ENCODE peak calls at places on chromosomes 7 and 10, in seven cellular contexts. A is right lobe of liver, L is colonic mucosa, O is left ventricle myocardium inferior, M is sigmoid colon, G is stomach, J is foreskin keratinocyte. X is an unnamed sample. For H3K4me1, the result is how much of the 10 kb centered on the place peaks cover.

GRCh38 chr10:23413629-23414089 is 25.2 kb upstream of the OTUD1 start:
- DNase-seq in A (no peak), L (no peak), O (no peak), M (no peak), G (no peak), J (no peak), X (no peak)

GRCh38 chr10:133260895-133261725 is 15.6 kb downstream of the ADAM8 start:
- DNase-seq in A (no peak), L (peak), O (peak), M (peak), G (peak), J (no peak), X (peak)

GRCh38 chr7:299169-299568 is 9.2 kb downstream of the FOXL3 start:
- DNase-seq in A (no peak), L (no peak), O (no peak), M (no peak), G (no peak), J (no peak), X (peak)

GRCh38 chr10:125148576-125148975 is 11.8 kb downstream of the CTBP2 start:
- DNase-seq in A (no peak), L (no peak), O (no peak), M (no peak), G (no peak), J (no peak), X (no peak)

GRCh38 chr7:151193203-151193602 is 6.2 kb upstream of the ASB10 start:
- DNase-seq in A (no peak), L (no peak), O (no peak), M (no peak), G (no peak), J (no peak), X (no peak)

GRCh38 chr10:124294811-124295770 is 123.6 kb downstream of the OAT start:
- DNase-seq in A (peak), L (no peak), O (no peak), M (peak), G (no peak), J (peak), X (no peak)

GRCh38 chr10:84269773-84270172 is 24.9 kb downstream of the RGR start:
- DNase-seq in A (no peak), L (no peak), O (no peak), M (no peak), G (no peak), J (peak), X (peak)

GRCh38 chr7:33278095-33278494 is 148.7 kb downstream of the BBS9 start:
- DNase-seq in A (no peak), L (no peak), O (no peak), M (no peak), G (no peak), J (no peak), X (no peak)

GRCh38 chr10:79123547-79123963 is 54.8 kb downstream of the ZMIZ1 start:
- DNase-seq in A (no peak), L (no peak), O (no peak), M (no peak), G (no peak), J (no peak), X (no peak)

GRCh38 chr10:79127151-79127961 is 58.6 kb downstream of the ZMIZ1 start:
- DNase-seq in A (peak), L (peak), O (peak), M (peak), G (peak), J (no peak), X (peak)

GRCh38 chr10:79124066-79124465 is 55.3 kb downstream of the ZMIZ1 start:
- DNase-seq in A (no peak), L (no peak), O (no peak), M (no peak), G (no peak), J (no peak), X (no peak)

GRCh38 chr10:79126351-79126750 is 57.6 kb downstream of the ZMIZ1 start:
- DNase-seq in A (no peak), L (no peak), O (no peak), M (no peak), G (no peak), J (no peak), X (no peak)

DNA sequence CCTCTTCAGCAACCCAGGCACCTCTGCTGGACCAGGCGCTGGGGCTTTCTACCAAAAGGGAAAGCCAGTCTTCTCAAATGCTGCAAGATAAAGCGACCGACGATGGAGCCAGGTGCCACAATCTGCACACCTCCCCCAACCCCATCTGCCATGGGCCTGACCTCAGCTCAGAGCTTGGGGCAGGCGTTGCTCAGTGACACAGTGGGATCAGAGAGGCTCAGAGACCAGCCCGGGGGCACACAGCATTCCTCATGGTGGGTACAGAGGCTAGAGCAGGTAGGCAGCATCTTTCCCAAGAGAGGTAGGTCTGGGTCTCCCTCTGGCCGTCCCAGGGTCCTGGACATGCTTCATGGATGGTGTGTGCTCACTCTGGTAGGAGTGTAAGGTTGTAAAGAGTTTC is 56.3 kb downstream of the ZMIZ1 start:
- DNase-seq in A (no peak), L (no peak), O (no peak), M (no peak), G (no peak), J (no peak), X (no peak)
- H3K4me1 ChIP-seq in A (under half), L (under half), O (half or more), M (half or more), G (half or more), J (under half), X (under half)

DNA sequence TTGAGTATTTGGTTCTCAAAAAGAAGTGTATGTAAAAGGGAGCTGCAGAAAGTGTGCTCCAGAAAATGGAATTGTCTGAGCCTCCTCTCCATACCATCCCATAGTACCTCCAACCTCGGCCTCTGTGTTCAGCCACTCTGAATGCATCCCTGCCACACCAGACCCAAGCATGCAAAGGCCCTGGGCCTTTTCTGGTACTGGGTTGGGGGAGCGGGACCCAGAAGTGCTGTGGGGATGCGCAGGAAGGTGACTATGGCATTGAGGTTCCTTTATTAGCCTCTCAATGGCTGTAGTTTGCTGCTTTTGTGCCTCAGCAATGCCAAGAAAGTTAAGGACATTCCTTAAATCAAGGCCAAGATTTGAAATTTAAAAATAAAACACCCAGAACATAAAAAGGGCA is 2.1 kb upstream of the KCNMA1 start:
- DNase-seq in A (no peak), L (no peak), O (no peak), M (no peak), G (no peak), J (no peak), X (no peak)
- H3K4me1 ChIP-seq in A (under half), L (under half), O (under half), M (under half), G (under half), J (under half), X (under half)

GRCh38 chr10:80466724-80467326 is 12.7 kb downstream of the TSPAN14 start:
- DNase-seq in A (no peak), L (no peak), O (no peak), M (no peak), G (no peak), J (no peak), X (no peak)
- H3K4me1 ChIP-seq in A (under half), L (under half), O (half or more), M (half or more), G (half or more), J (half or more), X (under half)

GRCh38 chr10:121927361-121927840 is 430 bp downstream of the ATE1 start:
- DNase-seq in A (peak), L (peak), O (peak), M (peak), G (peak), J (peak), X (peak)

GRCh38 chr10:121926669-121927360 is 1.0 kb downstream of the ATE1 start:
- DNase-seq in A (no peak), L (no peak), O (no peak), M (no peak), G (no peak), J (no peak), X (no peak)

GRCh38 chr10:121927841-121928527 is at the start of gene ATE1:
- DNase-seq in A (peak), L (peak), O (peak), M (peak), G (peak), J (peak), X (peak)

GRCh38 chr10:121928528-121928884 is 675 bp upstream of the ATE1 start:
- DNase-seq in A (peak), L (peak), O (peak), M (no peak), G (peak), J (peak), X (no peak)

DNA sequence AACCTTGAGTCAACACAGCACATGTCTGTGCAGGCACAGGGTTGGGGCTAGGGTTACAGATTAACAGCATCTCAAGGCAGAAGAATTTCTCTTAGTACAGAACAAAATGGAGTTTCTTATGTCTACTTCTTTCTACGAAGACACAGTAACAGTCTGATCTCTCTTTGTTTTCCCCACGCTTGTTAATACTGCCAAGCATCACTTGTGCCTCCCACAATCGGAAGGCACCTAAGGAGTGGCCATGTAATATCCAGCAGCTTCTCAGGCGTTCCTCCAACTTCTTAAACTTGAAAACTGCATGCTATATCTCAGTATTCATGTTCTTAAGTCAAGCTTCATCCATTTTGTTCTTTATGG is 2.9 kb upstream of the ATE1 start:
- DNase-seq in A (no peak), L (no peak), O (no peak), M (no peak), G (no peak), J (no peak), X (no peak)
- H3K4me1 ChIP-seq in A (under half), L (under half), O (under half), M (under half), G (under half), J (under half), X (under half)

GRCh38 chr7:1563939-1564602 is 5.8 kb downstream of the PSMG3 start:
- DNase-seq in A (no peak), L (no peak), O (no peak), M (no peak), G (no peak), J (no peak), X (no peak)
- H3K4me1 ChIP-seq in A (under half), L (under half), O (under half), M (under half), G (under half), J (under half), X (under half)

GRCh38 chr7:105776068-105776790 is 100.2 kb downstream of the ATXN7L1 start:
- DNase-seq in A (no peak), L (peak), O (no peak), M (peak), G (peak), J (peak), X (peak)

GRCh38 chr7:105768898-105769507 is 107.4 kb downstream of the ATXN7L1 start:
- DNase-seq in A (no peak), L (no peak), O (no peak), M (no peak), G (no peak), J (no peak), X (no peak)

GRCh38 chr7:105769951-105770628 is 106.3 kb downstream of the ATXN7L1 start:
- DNase-seq in A (no peak), L (no peak), O (no peak), M (peak), G (no peak), J (no peak), X (no peak)

GRCh38 chr7:105775580-105775979 is 100.8 kb downstream of the ATXN7L1 start:
- DNase-seq in A (no peak), L (no peak), O (no peak), M (no peak), G (no peak), J (no peak), X (no peak)

GRCh38 chr7:105773030-105773460 is 103.4 kb downstream of the ATXN7L1 start:
- DNase-seq in A (no peak), L (no peak), O (no peak), M (no peak), G (no peak), J (no peak), X (no peak)
- H3K4me1 ChIP-seq in A (under half), L (under half), O (under half), M (half or more), G (under half), J (under half), X (under half)

GRCh38 chr7:135712182-135712782 is 15.7 kb downstream of the SLC13A4 start:
- DNase-seq in A (no peak), L (no peak), O (no peak), M (no peak), G (no peak), J (no peak), X (no peak)
- H3K4me1 ChIP-seq in A (under half), L (under half), O (under half), M (under half), G (under half), J (under half), X (under half)

DNA sequence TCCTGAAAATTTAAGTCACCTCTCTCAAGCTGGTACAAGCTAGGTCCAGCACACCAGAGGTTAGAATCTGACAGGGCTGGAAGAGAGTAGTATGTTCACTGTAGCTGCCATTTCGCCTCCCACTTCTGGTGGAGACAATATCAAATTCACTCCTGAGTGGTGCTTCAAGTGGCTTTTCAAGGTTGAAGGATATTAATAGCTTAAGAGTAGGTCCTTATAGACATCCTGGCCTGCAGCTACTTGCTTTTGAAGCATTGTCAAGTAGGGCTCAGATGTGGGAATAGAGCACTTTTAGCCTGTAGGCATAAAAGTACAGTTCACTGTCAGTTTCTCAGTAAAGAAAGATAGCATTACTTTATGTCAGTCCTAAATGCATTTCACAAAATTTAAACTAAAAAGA is 270.5 kb upstream of the PLPP4 start:
- DNase-seq in A (no peak), L (no peak), O (no peak), M (no peak), G (no peak), J (no peak), X (no peak)
- H3K4me1 ChIP-seq in A (under half), L (under half), O (under half), M (under half), G (under half), J (under half), X (under half)

X was measured in endodermal cell.